ENCODE peak calls at places on chromosomes 4 and X, in ten cellular contexts. B is GM12891, J is right lobe of liver, F is A549, A is breast epithelium, L is body of pancreas, U is spleen, W is H54, O is upper lobe of left lung, H is uterus. D is an unnamed sample.

GRCh38 chr4:7993671-7994070 is 54.0 kb upstream of the AFAP1 start:
- DNase-seq in L (no peak), A (no peak), F (no peak), H (no peak), J (no peak), U (no peak), O (no peak), B (no peak), W (no peak), D (peak)

GRCh38 chr4:926538-926937 is 5.6 kb downstream of the GAK start:
- DNase-seq in B (no peak), O (peak), U (peak), H (no peak), W (no peak), F (peak), A (no peak), L (peak), J (no peak), D (no peak)

GRCh38 chr4:94459462-94460161 is 7.9 kb downstream of the PDLIM5 start:
- DNase-seq in L (no peak), A (no peak), U (no peak), F (no peak), B (no peak), H (no peak), J (no peak), O (no peak), W (no peak), D (no peak)

GRCh38 chrX:56066016-56066415 is 166.1 kb upstream of the KLF8 start:
- DNase-seq in B (no peak), U (peak), J (no peak), O (no peak), F (no peak), A (no peak), L (no peak), H (no peak), W (no peak), D (no peak)

GRCh38 chr4:166657261-166657660 is 577.0 kb downstream of the SPOCK3 start:
- DNase-seq in A (no peak), L (no peak), U (no peak), J (no peak), H (no peak), F (no peak), B (no peak), W (no peak), O (no peak), D (no peak)

GRCh38 chr4:56410247-56410646 is 23.0 kb upstream of the AASDH start:
- DNase-seq in F (peak), L (peak), J (no peak), W (peak), U (no peak), A (no peak), B (no peak), O (peak), H (peak), D (no peak)

GRCh38 chr4:153161599-153161971 is 42.7 kb upstream of the TRIM2 start:
- DNase-seq in B (no peak), F (no peak), U (no peak), O (no peak), L (no peak), J (no peak), H (no peak), W (no peak), A (no peak), D (no peak)

GRCh38 chr4:126071346-126072333 is 756.9 kb downstream of the FAT4 start:
- DNase-seq in B (no peak), H (no peak), L (peak), A (no peak), F (no peak), U (no peak), W (no peak), O (peak), J (no peak), D (no peak)

GRCh38 chr4:84697615-84698201 is 114.8 kb downstream of the CDS1 start:
- DNase-seq in U (no peak), A (no peak), B (no peak), O (no peak), L (no peak), W (no peak), J (no peak), H (no peak), F (no peak), D (no peak)

GRCh38 chr4:6991771-6992557 is 51.2 kb upstream of the TADA2B start:
- DNase-seq in B (no peak), O (no peak), L (peak), F (no peak), H (peak), W (peak), J (no peak), A (no peak), U (no peak), D (peak)

GRCh38 chr4:83083925-83084475 is 30.5 kb downstream of the PLAC8 start:
- DNase-seq in W (no peak), J (no peak), U (peak), F (no peak), B (no peak), L (no peak), H (no peak), O (peak), A (no peak), D (no peak)

GRCh38 chr4:108030332-108030731 is 40.6 kb downstream of the HADH start:
- DNase-seq in L (peak), H (no peak), F (peak), B (peak), W (no peak), O (no peak), J (no peak), A (no peak), U (no peak), D (no peak)

GRCh38 chr4:81757706-81758105 is 286.0 kb upstream of the RASGEF1B start:
- DNase-seq in A (no peak), J (no peak), L (no peak), B (no peak), W (no peak), U (no peak), F (no peak), O (no peak), H (no peak), D (no peak)

GRCh38 chr4:112956458-112956857 is 93.0 kb upstream of the ANK2 start:
- DNase-seq in H (no peak), U (no peak), O (no peak), J (no peak), L (no peak), A (no peak), B (no peak), F (no peak), W (no peak), D (no peak)

GRCh38 chr4:185817403-185817818 is 5.4 kb upstream of the SORBS2 start:
- DNase-seq in L (peak), J (peak), H (no peak), W (no peak), F (no peak), U (no peak), O (peak), B (no peak), A (peak), D (peak)

GRCh38 chrX:30275498-30275897 is 28.6 kb downstream of the MAGEB1 start:
- DNase-seq in A (no peak), W (no peak), F (no peak), B (no peak), U (no peak), J (no peak), H (no peak), L (no peak), O (no peak), D (no peak)

GRCh38 chr4:94523617-94524016 is 71.9 kb downstream of the PDLIM5 start:
- DNase-seq in O (no peak), W (no peak), F (no peak), A (no peak), J (no peak), U (no peak), B (no peak), L (no peak), H (no peak), D (no peak)

GRCh38 chr4:172734555-172734954 is 434.1 kb upstream of the GALNT7 start:
- DNase-seq in H (no peak), L (no peak), U (no peak), J (no peak), F (no peak), B (no peak), O (no peak), A (no peak), W (no peak), D (no peak)

GRCh38 chr4:182144621-182145359 is 98.4 kb upstream of the TENM3 start:
- DNase-seq in J (no peak), W (peak), F (no peak), L (no peak), A (no peak), O (no peak), H (peak), B (peak), U (no peak), D (no peak)

GRCh38 chrX:18354369-18355329 is at the start of gene SCML2:
- DNase-seq in B (no peak), H (peak), U (peak), W (no peak), O (no peak), A (no peak), L (peak), J (peak), F (peak), D (peak)

GRCh38 chrX:118853596-118853995 is 30.0 kb downstream of the ZCCHC12 start:
- DNase-seq in W (no peak), B (no peak), U (no peak), F (no peak), L (no peak), H (no peak), A (no peak), O (no peak), J (no peak), D (no peak)

GRCh38 chr4:105088110-105088879 is 58.4 kb upstream of the TET2 start:
- DNase-seq in A (no peak), H (peak), W (no peak), U (no peak), O (no peak), L (no peak), F (no peak), J (no peak), B (no peak), D (no peak)

GRCh38 chr4:11720292-11720691 is 291.6 kb upstream of the HS3ST1 start:
- DNase-seq in H (no peak), W (no peak), J (no peak), F (peak), B (peak), A (no peak), U (no peak), O (no peak), L (no peak), D (no peak)

GRCh38 chr4:74848774-74849173 is 54.5 kb upstream of the BTC start:
- DNase-seq in O (no peak), H (no peak), U (no peak), L (no peak), A (no peak), F (no peak), B (no peak), J (no peak), W (no peak), D (no peak)

GRCh38 chr4:72375050-72375736 is 193.8 kb downstream of the ADAMTS3 start:
- DNase-seq in J (no peak), O (no peak), W (no peak), A (no peak), H (no peak), F (no peak), B (no peak), U (no peak), L (no peak), D (no peak)

GRCh38 chr4:88949605-88950004 is 107.4 kb downstream of the FAM13A start:
- DNase-seq in A (no peak), H (no peak), W (no peak), O (no peak), L (no peak), J (no peak), B (no peak), U (no peak), F (no peak), D (no peak)

GRCh38 chr4:125486354-125486753 is 171.6 kb downstream of the FAT4 start:
- DNase-seq in B (no peak), H (no peak), L (no peak), F (no peak), W (no peak), A (no peak), O (no peak), J (no peak), U (no peak), D (no peak)

GRCh38 chr4:158667651-158668198 is 4.0 kb downstream of the C4orf46 start:
- DNase-seq in W (no peak), F (peak), O (no peak), B (peak), A (no peak), L (no peak), J (no peak), H (no peak), U (no peak), D (no peak)

GRCh38 chr4:8599657-8600056 is 7.1 kb downstream of the CPZ start:
- DNase-seq in H (peak), W (peak), J (no peak), L (no peak), F (no peak), U (no peak), O (no peak), A (no peak), B (no peak), D (no peak)

GRCh38 chrX:39679497-39680157 is 418.1 kb downstream of the BCOR start:
- DNase-seq in F (no peak), O (no peak), J (peak), W (no peak), L (no peak), A (no peak), U (no peak), H (no peak), B (no peak), D (no peak)

GRCh38 chr4:183872531-183872930 is 32.6 kb upstream of the STOX2 start:
- DNase-seq in F (no peak), J (no peak), B (no peak), O (peak), L (no peak), A (no peak), H (no peak), U (no peak), W (no peak), D (no peak)

GRCh38 chrX:40130207-40130606 is 32.4 kb upstream of the BCOR start:
- DNase-seq in F (peak), L (no peak), U (no peak), J (no peak), W (peak), H (peak), A (no peak), B (no peak), O (no peak), D (no peak)

GRCh38 chrX:76555816-76556215 is 128.3 kb downstream of the MAGEE1 start:
- DNase-seq in J (no peak), A (no peak), U (no peak), L (no peak), H (no peak), W (no peak), F (peak), B (peak), O (no peak), D (no peak)

GRCh38 chr4:113674251-113674650 is 87.3 kb downstream of the CAMK2D start:
- DNase-seq in J (no peak), H (no peak), F (no peak), B (no peak), U (no peak), L (no peak), W (no peak), A (no peak), O (peak), D (peak)

GRCh38 chrX:2665387-2666304 is 25.4 kb upstream of the CD99 start:
- DNase-seq in B (no peak), W (no peak), A (no peak), L (no peak), U (no peak), O (no peak), H (no peak), F (no peak), J (no peak), D (no peak)

GRCh38 chrX:320126-320783 is 1.7 kb upstream of the GTPBP6 start:
- DNase-seq in L (peak), W (no peak), B (no peak), J (peak), F (no peak), U (peak), O (peak), H (no peak), A (peak), D (peak)

GRCh38 chrX:45352588-45352987 is 151.9 kb upstream of the DIPK2B start:
- DNase-seq in B (no peak), W (no peak), L (no peak), U (no peak), O (no peak), A (no peak), F (no peak), J (no peak), H (no peak), D (no peak)

GRCh38 chr4:11715753-11716521 is 287.2 kb upstream of the HS3ST1 start:
- DNase-seq in A (no peak), H (no peak), B (no peak), F (no peak), L (no peak), O (no peak), J (no peak), W (no peak), U (no peak), D (no peak)

GRCh38 chrX:80751456-80751855 is 58.2 kb downstream of the BRWD3 start:
- DNase-seq in W (no peak), A (no peak), U (no peak), F (no peak), B (no peak), O (no peak), L (no peak), H (no peak), J (no peak), D (no peak)

DNA sequence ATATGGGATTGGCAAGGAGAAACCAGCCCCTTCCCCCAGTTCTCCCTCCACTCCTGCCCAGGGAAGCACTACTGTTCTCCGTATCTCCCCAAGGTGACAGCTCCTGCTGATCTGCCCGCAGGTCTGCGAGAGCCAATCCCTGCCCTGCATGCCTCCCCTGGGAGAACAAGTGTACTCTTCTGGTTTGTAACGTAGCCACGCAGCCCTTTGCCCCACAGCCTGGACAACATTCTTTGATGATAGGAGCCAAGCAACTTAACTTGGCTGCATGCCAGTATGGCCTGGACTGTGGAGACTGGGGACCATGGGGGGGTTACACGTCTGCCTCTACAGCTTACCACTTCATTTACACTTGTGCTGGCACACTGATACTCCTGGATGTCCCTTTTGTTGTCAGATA is 2.0 kb downstream of the STBD1 start:
- DNase-seq in B (no peak), F (no peak), A (no peak), H (no peak), U (no peak), L (peak), J (peak), W (no peak), O (peak), D (peak)
- TF ChIP-seq POLR2A in B (no peak), F (no peak), A (no peak), H (no peak), U (no peak), L (no peak), J (peak), W (no peak), O (no peak), D (peak)

GRCh38 chrX:132217203-132218073 is 1.8 kb downstream of the RAP2C start:
- DNase-seq in A (peak), H (peak), L (peak), F (peak), B (peak), O (peak), U (peak), J (peak), W (peak), D (peak)
- TF ChIP-seq POLR2A in A (no peak), H (no peak), L (no peak), F (peak), B (peak), O (peak), U (no peak), J (peak), W (peak), D (no peak)

DNA sequence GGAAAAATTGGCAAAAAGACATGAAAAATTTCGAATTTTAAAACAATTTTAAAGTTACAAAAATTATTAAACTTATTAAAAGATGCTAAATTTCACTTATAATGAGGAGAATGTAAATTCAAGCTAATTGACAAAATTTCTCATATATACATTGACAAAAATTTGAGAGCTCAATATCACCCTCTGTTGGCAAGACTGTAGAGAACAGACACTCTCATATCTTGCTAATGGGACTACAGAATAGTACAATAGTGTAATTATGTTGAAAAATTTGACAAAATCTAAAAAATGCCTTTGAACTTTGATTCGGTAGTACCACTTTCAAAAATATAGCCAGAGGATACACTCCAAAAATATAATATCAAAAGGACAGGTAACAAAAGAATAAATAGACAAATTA is 29.8 kb downstream of the DCAF8L2 start:
- DNase-seq in O (no peak), A (no peak), J (no peak), B (no peak), U (no peak), H (no peak), L (no peak), W (no peak), F (no peak), D (no peak)
- TF ChIP-seq POLR2A in O (no peak), A (no peak), J (no peak), B (no peak), U (no peak), H (no peak), L (no peak), W (no peak), F (no peak), D (no peak)

GRCh38 chr4:3483471-3483921 is 20.4 kb downstream of the DOK7 start:
- DNase-seq in W (no peak), B (no peak), J (no peak), O (no peak), H (no peak), F (no peak), L (no peak), A (no peak), U (no peak), D (peak)
- TF ChIP-seq POLR2A in W (no peak), B (no peak), J (no peak), O (no peak), H (no peak), F (no peak), L (no peak), A (no peak), U (no peak), D (no peak)

GRCh38 chrX:68994883-68995255 is 166.0 kb downstream of the EFNB1 start:
- DNase-seq in J (no peak), H (no peak), B (no peak), O (no peak), W (no peak), U (no peak), F (no peak), A (no peak), L (no peak), D (no peak)

GRCh38 chrX:68994135-68994882 is 165.5 kb downstream of the EFNB1 start:
- DNase-seq in J (no peak), L (no peak), F (no peak), U (no peak), H (no peak), B (no peak), W (no peak), O (no peak), A (no peak), D (no peak)

GRCh38 chrX:68997461-68997860 is 167.8 kb downstream of the PJA1 start:
- DNase-seq in O (no peak), J (no peak), H (no peak), B (no peak), A (no peak), F (no peak), L (no peak), U (no peak), W (no peak), D (no peak)

GRCh38 chrX:68995386-68995779 is 166.6 kb downstream of the EFNB1 start:
- DNase-seq in H (no peak), J (no peak), O (no peak), B (no peak), A (no peak), L (no peak), F (no peak), U (no peak), W (no peak), D (no peak)

GRCh38 chrX:68995780-68996551 is 167.1 kb downstream of the EFNB1 start:
- DNase-seq in A (no peak), J (no peak), O (no peak), U (no peak), L (no peak), B (no peak), W (no peak), H (peak), F (no peak), D (peak)
- TF ChIP-seq POLR2A in A (no peak), J (no peak), O (no peak), U (no peak), L (no peak), B (no peak), W (no peak), H (no peak), F (no peak), D (no peak)

DNA sequence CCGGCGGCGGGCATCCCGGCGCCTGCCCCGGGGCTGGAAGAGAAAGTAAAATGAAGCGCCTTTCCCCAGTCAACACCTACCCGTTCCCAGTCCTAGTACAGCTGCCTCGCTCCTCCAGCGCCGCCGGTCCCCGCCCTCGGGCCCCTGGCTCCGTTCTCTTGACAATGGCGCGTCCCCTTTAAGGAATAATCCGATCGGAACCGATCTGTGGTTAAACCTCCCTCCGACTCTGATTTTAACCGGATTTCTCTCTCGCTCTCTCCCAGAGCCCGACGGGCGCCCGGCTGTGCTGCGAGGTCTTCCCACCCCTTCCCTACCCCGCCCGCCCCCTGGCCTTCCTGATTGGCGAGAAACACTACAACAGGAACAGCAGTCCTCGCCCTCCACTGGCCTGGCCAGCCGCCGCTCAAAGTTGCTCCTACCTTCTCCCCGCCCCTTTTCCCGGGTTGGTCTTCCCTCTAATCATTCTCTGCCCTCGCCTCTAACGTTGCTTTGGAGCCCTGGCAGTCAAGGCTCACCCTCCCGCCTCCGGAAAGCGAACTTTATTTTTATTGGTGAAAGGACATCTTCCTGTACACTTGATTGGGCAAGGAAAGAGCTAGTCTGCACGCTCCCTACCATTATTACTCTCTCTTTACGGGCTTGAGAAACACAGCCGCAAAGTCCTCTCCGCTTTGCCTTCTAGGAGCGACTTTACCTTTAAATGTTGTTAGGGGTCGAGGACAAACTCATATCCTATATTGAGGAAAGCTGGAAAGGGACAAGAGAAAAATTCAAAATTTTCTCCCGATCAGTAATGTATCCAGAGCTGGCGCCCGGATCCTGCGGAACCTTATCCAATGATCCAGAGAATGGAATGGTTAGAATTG is at the start of gene FRYL:
- DNase-seq in O (peak), F (peak), H (peak), A (peak), U (peak), J (peak), B (peak), L (peak), W (peak), D (peak)
- TF ChIP-seq POLR2A in O (no peak), F (peak), H (peak), A (peak), U (peak), J (peak), B (peak), L (peak), W (peak), D (no peak)

D was measured in heart left ventricle.